ENCODE peak calls at places on chromosomes 6 and 20, in six cellular contexts. O is lung, B is left lung, J is suprapubic skin, H is thoracic aorta, L is lower lobe of right lung. T is an unnamed sample.
A peak's percentile ranks its signal among the peaks of the same experiment; 100 is the strongest.

GRCh38 chr6:83309344-83309743 is 116.2 kb downstream of the RWDD2A start:
- DNase-seq in B (no peak), L (no peak), H (no peak), J (no peak), O (no peak), T (no peak)

GRCh38 chr6:142331075-142331551 is 29.3 kb downstream of the ADGRG6 start:
- DNase-seq in O (no peak), H (no peak), L (no peak), J (no peak), B (no peak), T (no peak)

GRCh38 chr20:45423700-45424099 is 7.8 kb downstream of the PIGT start:
- DNase-seq in H (no peak), O (no peak), J (no peak), L (no peak), B (no peak), T (no peak)

GRCh38 chr6:28719275-28719940 is 193.7 kb downstream of the GPX5 start:
- DNase-seq in J (no peak), B (no peak), L (no peak), H (no peak), O (no peak), T (no peak)

GRCh38 chr20:25867776-25868649 is 171.4 kb upstream of the ZNF337 start:
- DNase-seq in B (peak; percentile 67), O (peak; percentile 65), H (no peak), L (peak; percentile 78), J (peak; percentile 86), T (peak; percentile 68)

GRCh38 chr6:112286756-112287155 is 32.4 kb upstream of the LAMA4 start:
- DNase-seq in L (no peak), J (no peak), H (no peak), O (no peak), B (no peak), T (no peak)

GRCh38 chr6:139855741-139856206 is 481.3 kb upstream of the CITED2 start:
- DNase-seq in L (no peak), H (no peak), O (no peak), J (no peak), B (no peak), T (no peak)

GRCh38 chr20:63441777-63442493 is 30.5 kb downstream of the KCNQ2 start:
- DNase-seq in L (peak; percentile 58), B (no peak), J (no peak), H (no peak), O (no peak), T (no peak)

GRCh38 chr6:33278392-33278741 is 1.4 kb downstream of the B3GALT4 start:
- DNase-seq in O (no peak), J (no peak), H (no peak), B (no peak), L (no peak), T (no peak)

GRCh38 chr20:33679758-33680485 is 5.7 kb upstream of the NECAB3 start:
- DNase-seq in J (no peak), B (no peak), H (no peak), L (no peak), O (no peak), T (no peak)

GRCh38 chr6:408599-409102 is 17.1 kb downstream of the IRF4 start:
- DNase-seq in J (no peak), B (peak; percentile 80), L (peak; percentile 82), O (peak; percentile 72), H (no peak), T (no peak)

GRCh38 chr6:85576479-85576878 is 17.2 kb downstream of the SNX14 start:
- DNase-seq in B (no peak), H (no peak), O (no peak), J (no peak), L (no peak), T (no peak)

GRCh38 chr6:93721386-93722048 is 302.2 kb upstream of the EPHA7 start:
- DNase-seq in J (no peak), L (no peak), B (no peak), O (no peak), H (no peak), T (no peak)

GRCh38 chr6:156167289-156168076 is 609.7 kb upstream of the ARID1B start:
- DNase-seq in B (peak; percentile 34), L (no peak), J (no peak), H (no peak), O (no peak), T (no peak)

GRCh38 chr20:11246251-11246775 is 572.5 kb upstream of the JAG1 start:
- DNase-seq in L (no peak), J (no peak), H (no peak), B (no peak), O (no peak), T (no peak)

GRCh38 chr6:76250666-76251065 is 178.2 kb upstream of the IMPG1 start:
- DNase-seq in L (no peak), H (no peak), O (no peak), B (no peak), J (no peak), T (no peak)

GRCh38 chr6:135299256-135299655 is 118.1 kb downstream of the MYB start:
- DNase-seq in H (no peak), J (no peak), L (no peak), B (no peak), O (no peak), T (no peak)

GRCh38 chr20:29878777-29879442 is 1378.6 kb upstream of the DEFB115 start:
- DNase-seq in J (peak; percentile 86), L (peak; percentile 53), B (no peak), O (no peak), H (no peak), T (peak; percentile 58)

GRCh38 chr20:44765647-44766367 is 20.1 kb downstream of the KCNK15 start:
- DNase-seq in B (no peak), J (no peak), H (no peak), L (no peak), O (no peak), T (no peak)

GRCh38 chr6:85669735-85670194 is 27.1 kb upstream of the SYNCRIP start:
- DNase-seq in L (no peak), O (no peak), B (no peak), J (no peak), H (no peak), T (no peak)

GRCh38 chr20:50558483-50558925 is 48.3 kb downstream of the PTPN1 start:
- DNase-seq in J (no peak), H (no peak), L (no peak), O (no peak), B (no peak), T (no peak)

GRCh38 chr6:36126553-36127458 is 3.5 kb upstream of the MAPK13 start:
- DNase-seq in L (no peak), J (no peak), O (no peak), H (no peak), B (no peak), T (peak; percentile 33)

GRCh38 chr20:44405246-44405645 is 49.7 kb downstream of the HNF4A start:
- DNase-seq in L (no peak), O (no peak), J (no peak), H (no peak), B (no peak), T (no peak)

GRCh38 chr20:9939231-9939630 is 95.6 kb upstream of the ANKEF1 start:
- DNase-seq in J (no peak), L (no peak), H (no peak), O (no peak), B (no peak), T (no peak)

GRCh38 chr6:176766-177165 is 115.5 kb upstream of the DUSP22 start:
- DNase-seq in O (no peak), J (no peak), B (no peak), L (no peak), H (no peak), T (no peak)

GRCh38 chr6:137217801-137218472 is 1.2 kb downstream of the IFNGR1 start:
- DNase-seq in B (peak; percentile 65), J (no peak), O (no peak), L (peak; percentile 59), H (no peak), T (no peak)

GRCh38 chr20:8082999-8083398 is 49.1 kb upstream of the PLCB1 start:
- DNase-seq in L (no peak), O (no peak), H (no peak), J (no peak), B (no peak), T (no peak)

GRCh38 chr6:305371-306206 is 13.3 kb downstream of the DUSP22 start:
- DNase-seq in O (no peak), L (no peak), J (no peak), B (no peak), H (no peak), T (no peak)

GRCh38 chr6:24775520-24776058 is 852 bp downstream of the GMNN start:
- DNase-seq in H (no peak), O (no peak), B (no peak), L (no peak), J (no peak), T (no peak)

GRCh38 chr20:58867211-58867610 is 14.7 kb downstream of the GNAS start:
- DNase-seq in L (no peak), B (no peak), H (no peak), J (no peak), O (no peak), T (no peak)

GRCh38 chr6:128171182-128171581 is 270.3 kb upstream of the THEMIS start:
- DNase-seq in B (no peak), H (no peak), L (no peak), O (no peak), J (no peak), T (no peak)

GRCh38 chr6:25441658-25442276 is 162.6 kb downstream of the CARMIL1 start:
- DNase-seq in L (no peak), J (no peak), B (no peak), O (no peak), H (no peak), T (no peak)

DNA sequence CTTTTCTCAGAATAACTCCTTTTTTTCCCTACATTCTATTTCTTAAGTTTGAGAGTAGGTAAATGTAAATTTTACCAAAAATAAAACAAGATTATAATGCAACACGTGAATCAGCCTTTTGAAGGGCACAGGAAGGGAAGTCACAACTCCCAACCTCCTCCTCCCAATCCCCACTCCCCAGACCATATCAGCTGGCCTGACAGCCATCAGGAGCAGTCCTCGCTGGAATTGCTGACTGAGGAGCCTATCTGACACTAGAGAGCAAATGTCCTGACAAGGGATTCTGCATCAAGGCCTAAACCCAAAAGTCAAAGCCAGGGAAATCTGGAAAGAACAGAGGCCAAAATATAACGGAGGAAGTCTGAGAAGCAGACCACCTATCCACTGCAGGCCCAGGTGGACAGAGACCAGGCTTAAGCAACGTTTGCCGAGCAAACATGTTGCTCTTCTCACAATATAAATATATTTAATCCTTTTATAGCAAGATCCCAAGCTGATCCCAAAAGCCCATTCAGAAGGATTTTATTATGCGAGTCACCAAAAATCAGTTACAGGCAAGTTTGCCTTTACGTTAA is 2.5 kb downstream of the RRAGD start:
- DNase-seq in O (no peak), L (no peak), J (no peak), H (no peak), B (no peak), T (no peak)
- H3K4me3 ChIP-seq in O (no peak overlapping the region), L (no peak overlapping the region), J (no peak overlapping the region), H (no peak overlapping the region), B (no peak overlapping the region), T (no peak overlapping the region)

GRCh38 chr6:30814137-30815084 is 69.9 kb upstream of the DDR1 start:
- DNase-seq in J (no peak), L (no peak), B (peak; percentile 65), O (no peak), H (peak; percentile 16), T (no peak)
- H3K4me1 ChIP-seq in J (peaks cover 39% of the 10 kb centered on the region), L (peaks cover 24% of the 10 kb centered on the region), B (peaks cover 62% of the 10 kb centered on the region), O (peaks cover 9% of the 10 kb centered on the region), H (peaks cover 22% of the 10 kb centered on the region), T (no peaks in the 10 kb centered on the region)

GRCh38 chr6:1608222-1608975 is 1.3 kb upstream of the FOXC1 start:
- DNase-seq in J (no peak), O (no peak), B (no peak), H (no peak), L (no peak), T (no peak)
- H3K4me3 ChIP-seq in J (peak overlapping the region; percentile 71), O (no peak overlapping the region), B (no peak overlapping the region), H (peak overlapping the region; percentile 88), L (no peak overlapping the region), T (no peak overlapping the region)

GRCh38 chr20:36084897-36085617 is 69.5 kb upstream of the EPB41L1 start:
- DNase-seq in J (no peak), H (no peak), O (no peak), L (no peak), B (no peak), T (no peak)
- H3K4me1 ChIP-seq in J (peaks cover 30% of the 10 kb centered on the region), H (no peaks in the 10 kb centered on the region), O (no peaks in the 10 kb centered on the region), L (peaks cover 16% of the 10 kb centered on the region), B (no peaks in the 10 kb centered on the region), T (no peaks in the 10 kb centered on the region)

T was measured in right lobe of liver.